ENCODE peak calls at places on chromosomes 11 and 22, in seven cellular contexts. One of them, this sample, is unnamed.

GRCh38 chr11:67060111-67060522 is 3.5 kb downstream of the RHOD start:
- DNase-seq in stimulated activated naive CD8-positive, alpha-beta T cell treated with anti-CD3 and anti-CD28 coated beads, Interleukin-15, Interleukin-2, amounts not matched to agents 100 U/mL and 50 U/mL, for 24 hours: no peak
- DNase-seq in stimulated activated CD4-positive, alpha-beta T cell treated with anti-CD3 and anti-CD28 coated beads, TNF-alpha, amount 100 ng/mL, for 1 hour: no peak
- DNase-seq in AG08395: no peak
- DNase-seq in HCT116: no peak
- DNase-seq in stimulated activated CD8-positive, alpha-beta memory T cell treated with anti-CD3 and anti-CD28 coated beads, Interleukin-15, amount 100 ng/mL, for 24 hours: no peak
- DNase-seq in SK-MEL-5: no peak
- DNase-seq in this sample: no peak

GRCh38 chr11:65911682-65912568 is 6.9 kb downstream of the C11orf68 start:
- DNase-seq in stimulated activated naive CD8-positive, alpha-beta T cell treated with anti-CD3 and anti-CD28 coated beads, Interleukin-15, Interleukin-2, amounts not matched to agents 100 U/mL and 50 U/mL, for 24 hours: no peak
- DNase-seq in stimulated activated CD4-positive, alpha-beta T cell treated with anti-CD3 and anti-CD28 coated beads, TNF-alpha, amount 100 ng/mL, for 1 hour: no peak
- DNase-seq in AG08395: peak
- DNase-seq in HCT116: peak
- DNase-seq in stimulated activated CD8-positive, alpha-beta memory T cell treated with anti-CD3 and anti-CD28 coated beads, Interleukin-15, amount 100 ng/mL, for 24 hours: no peak
- DNase-seq in SK-MEL-5: peak
- DNase-seq in this sample: peak

GRCh38 chr22:46088541-46089311 is 61.6 kb upstream of the PPARA start:
- DNase-seq in stimulated activated naive CD8-positive, alpha-beta T cell treated with anti-CD3 and anti-CD28 coated beads, Interleukin-15, Interleukin-2, amounts not matched to agents 100 U/mL and 50 U/mL, for 24 hours: no peak
- DNase-seq in stimulated activated CD4-positive, alpha-beta T cell treated with anti-CD3 and anti-CD28 coated beads, TNF-alpha, amount 100 ng/mL, for 1 hour: no peak
- DNase-seq in AG08395: peak
- DNase-seq in HCT116: no peak
- DNase-seq in stimulated activated CD8-positive, alpha-beta memory T cell treated with anti-CD3 and anti-CD28 coated beads, Interleukin-15, amount 100 ng/mL, for 24 hours: no peak
- DNase-seq in SK-MEL-5: no peak
- DNase-seq in this sample: no peak

GRCh38 chr11:12862761-12863469 is 146.2 kb upstream of the RASSF10 start:
- DNase-seq in stimulated activated naive CD8-positive, alpha-beta T cell treated with anti-CD3 and anti-CD28 coated beads, Interleukin-15, Interleukin-2, amounts not matched to agents 100 U/mL and 50 U/mL, for 24 hours: no peak
- DNase-seq in stimulated activated CD4-positive, alpha-beta T cell treated with anti-CD3 and anti-CD28 coated beads, TNF-alpha, amount 100 ng/mL, for 1 hour: no peak
- DNase-seq in AG08395: peak
- DNase-seq in HCT116: no peak
- DNase-seq in stimulated activated CD8-positive, alpha-beta memory T cell treated with anti-CD3 and anti-CD28 coated beads, Interleukin-15, amount 100 ng/mL, for 24 hours: no peak
- DNase-seq in SK-MEL-5: no peak
- DNase-seq in this sample: no peak

GRCh38 chr11:73158356-73159051 is 16.4 kb upstream of the FCHSD2 start:
- DNase-seq in stimulated activated naive CD8-positive, alpha-beta T cell treated with anti-CD3 and anti-CD28 coated beads, Interleukin-15, Interleukin-2, amounts not matched to agents 100 U/mL and 50 U/mL, for 24 hours: no peak
- DNase-seq in stimulated activated CD4-positive, alpha-beta T cell treated with anti-CD3 and anti-CD28 coated beads, TNF-alpha, amount 100 ng/mL, for 1 hour: no peak
- DNase-seq in AG08395: no peak
- DNase-seq in HCT116: no peak
- DNase-seq in stimulated activated CD8-positive, alpha-beta memory T cell treated with anti-CD3 and anti-CD28 coated beads, Interleukin-15, amount 100 ng/mL, for 24 hours: no peak
- DNase-seq in SK-MEL-5: no peak
- DNase-seq in this sample: no peak

GRCh38 chr11:70535191-70535971 is 137.1 kb downstream of the CTTN start:
- DNase-seq in stimulated activated naive CD8-positive, alpha-beta T cell treated with anti-CD3 and anti-CD28 coated beads, Interleukin-15, Interleukin-2, amounts not matched to agents 100 U/mL and 50 U/mL, for 24 hours: no peak
- DNase-seq in stimulated activated CD4-positive, alpha-beta T cell treated with anti-CD3 and anti-CD28 coated beads, TNF-alpha, amount 100 ng/mL, for 1 hour: no peak
- DNase-seq in AG08395: no peak
- DNase-seq in HCT116: no peak
- DNase-seq in stimulated activated CD8-positive, alpha-beta memory T cell treated with anti-CD3 and anti-CD28 coated beads, Interleukin-15, amount 100 ng/mL, for 24 hours: no peak
- DNase-seq in SK-MEL-5: no peak
- DNase-seq in this sample: no peak

GRCh38 chr11:10909141-10909883 is 51.5 kb upstream of the ZBED5 start:
- DNase-seq in stimulated activated naive CD8-positive, alpha-beta T cell treated with anti-CD3 and anti-CD28 coated beads, Interleukin-15, Interleukin-2, amounts not matched to agents 100 U/mL and 50 U/mL, for 24 hours: no peak
- DNase-seq in stimulated activated CD4-positive, alpha-beta T cell treated with anti-CD3 and anti-CD28 coated beads, TNF-alpha, amount 100 ng/mL, for 1 hour: no peak
- DNase-seq in AG08395: peak
- DNase-seq in HCT116: no peak
- DNase-seq in stimulated activated CD8-positive, alpha-beta memory T cell treated with anti-CD3 and anti-CD28 coated beads, Interleukin-15, amount 100 ng/mL, for 24 hours: no peak
- DNase-seq in SK-MEL-5: no peak
- DNase-seq in this sample: no peak

GRCh38 chr11:15835705-15836411 is 520.5 kb downstream of the SOX6 start:
- DNase-seq in stimulated activated naive CD8-positive, alpha-beta T cell treated with anti-CD3 and anti-CD28 coated beads, Interleukin-15, Interleukin-2, amounts not matched to agents 100 U/mL and 50 U/mL, for 24 hours: no peak
- DNase-seq in stimulated activated CD4-positive, alpha-beta T cell treated with anti-CD3 and anti-CD28 coated beads, TNF-alpha, amount 100 ng/mL, for 1 hour: no peak
- DNase-seq in AG08395: no peak
- DNase-seq in HCT116: no peak
- DNase-seq in stimulated activated CD8-positive, alpha-beta memory T cell treated with anti-CD3 and anti-CD28 coated beads, Interleukin-15, amount 100 ng/mL, for 24 hours: no peak
- DNase-seq in SK-MEL-5: no peak
- DNase-seq in this sample: no peak

GRCh38 chr11:69312418-69313399 is 18.8 kb downstream of the MYEOV start:
- DNase-seq in stimulated activated naive CD8-positive, alpha-beta T cell treated with anti-CD3 and anti-CD28 coated beads, Interleukin-15, Interleukin-2, amounts not matched to agents 100 U/mL and 50 U/mL, for 24 hours: no peak
- DNase-seq in stimulated activated CD4-positive, alpha-beta T cell treated with anti-CD3 and anti-CD28 coated beads, TNF-alpha, amount 100 ng/mL, for 1 hour: no peak
- DNase-seq in AG08395: no peak
- DNase-seq in HCT116: no peak
- DNase-seq in stimulated activated CD8-positive, alpha-beta memory T cell treated with anti-CD3 and anti-CD28 coated beads, Interleukin-15, amount 100 ng/mL, for 24 hours: no peak
- DNase-seq in SK-MEL-5: no peak
- DNase-seq in this sample: no peak

GRCh38 chr11:405976-406795 is 8.6 kb downstream of the SIGIRR start:
- DNase-seq in stimulated activated naive CD8-positive, alpha-beta T cell treated with anti-CD3 and anti-CD28 coated beads, Interleukin-15, Interleukin-2, amounts not matched to agents 100 U/mL and 50 U/mL, for 24 hours: no peak
- DNase-seq in stimulated activated CD4-positive, alpha-beta T cell treated with anti-CD3 and anti-CD28 coated beads, TNF-alpha, amount 100 ng/mL, for 1 hour: no peak
- DNase-seq in AG08395: no peak
- DNase-seq in HCT116: no peak
- DNase-seq in stimulated activated CD8-positive, alpha-beta memory T cell treated with anti-CD3 and anti-CD28 coated beads, Interleukin-15, amount 100 ng/mL, for 24 hours: no peak
- DNase-seq in SK-MEL-5: no peak
- DNase-seq in this sample: no peak

GRCh38 chr11:34827239-34827638 is 88.9 kb downstream of the APIP start:
- DNase-seq in stimulated activated naive CD8-positive, alpha-beta T cell treated with anti-CD3 and anti-CD28 coated beads, Interleukin-15, Interleukin-2, amounts not matched to agents 100 U/mL and 50 U/mL, for 24 hours: no peak
- DNase-seq in stimulated activated CD4-positive, alpha-beta T cell treated with anti-CD3 and anti-CD28 coated beads, TNF-alpha, amount 100 ng/mL, for 1 hour: no peak
- DNase-seq in AG08395: no peak
- DNase-seq in HCT116: no peak
- DNase-seq in stimulated activated CD8-positive, alpha-beta memory T cell treated with anti-CD3 and anti-CD28 coated beads, Interleukin-15, amount 100 ng/mL, for 24 hours: no peak
- DNase-seq in SK-MEL-5: no peak
- DNase-seq in this sample: no peak

GRCh38 chr11:68269414-68270081 is 2.2 kb downstream of the C11orf24 start:
- DNase-seq in stimulated activated naive CD8-positive, alpha-beta T cell treated with anti-CD3 and anti-CD28 coated beads, Interleukin-15, Interleukin-2, amounts not matched to agents 100 U/mL and 50 U/mL, for 24 hours: no peak
- DNase-seq in stimulated activated CD4-positive, alpha-beta T cell treated with anti-CD3 and anti-CD28 coated beads, TNF-alpha, amount 100 ng/mL, for 1 hour: no peak
- DNase-seq in AG08395: peak
- DNase-seq in HCT116: no peak
- DNase-seq in stimulated activated CD8-positive, alpha-beta memory T cell treated with anti-CD3 and anti-CD28 coated beads, Interleukin-15, amount 100 ng/mL, for 24 hours: no peak
- DNase-seq in SK-MEL-5: peak
- DNase-seq in this sample: no peak

GRCh38 chr11:126467046-126467370 is 111.5 kb downstream of the ST3GAL4 start:
- DNase-seq in stimulated activated naive CD8-positive, alpha-beta T cell treated with anti-CD3 and anti-CD28 coated beads, Interleukin-15, Interleukin-2, amounts not matched to agents 100 U/mL and 50 U/mL, for 24 hours: no peak
- DNase-seq in stimulated activated CD4-positive, alpha-beta T cell treated with anti-CD3 and anti-CD28 coated beads, TNF-alpha, amount 100 ng/mL, for 1 hour: no peak
- DNase-seq in AG08395: no peak
- DNase-seq in HCT116: no peak
- DNase-seq in stimulated activated CD8-positive, alpha-beta memory T cell treated with anti-CD3 and anti-CD28 coated beads, Interleukin-15, amount 100 ng/mL, for 24 hours: no peak
- DNase-seq in SK-MEL-5: no peak
- DNase-seq in this sample: no peak

This sample was measured in NCI-H1930.